ENCODE peak calls at places on chromosome 15, in ten cellular contexts. One of them, this sample, is unnamed. For H3K9me3 and H3K79me2, the result is how much of the 10 kb centered on the place peaks cover.

GRCh38 chr15:89171136-89172072 is 50.0 kb downstream of the RLBP1 start:
- DNase-seq in mammary epithelial cell: no peak
- DNase-seq in fibroblast of lung: peak
- DNase-seq in OCI-LY7: peak
- DNase-seq in HepG2: peak
- DNase-seq in astrocyte: peak
- DNase-seq in H9: peak
- DNase-seq in MM.1S: peak
- DNase-seq in neural progenitor cell: peak
- DNase-seq in SK-N-SH: peak
- DNase-seq in this sample: peak

GRCh38 chr15:80404719-80405553 is 754 bp downstream of the ARNT2 start:
- DNase-seq in mammary epithelial cell: no peak
- DNase-seq in fibroblast of lung: no peak
- DNase-seq in OCI-LY7: no peak
- DNase-seq in HepG2: no peak
- DNase-seq in astrocyte: no peak
- DNase-seq in H9: peak
- DNase-seq in MM.1S: no peak
- DNase-seq in neural progenitor cell: peak
- DNase-seq in SK-N-SH: peak
- DNase-seq in this sample: no peak

GRCh38 chr15:98648654-98649537 is 557 bp downstream of the IGF1R start:
- DNase-seq in mammary epithelial cell: peak
- DNase-seq in fibroblast of lung: peak
- DNase-seq in OCI-LY7: peak
- DNase-seq in HepG2: no peak
- DNase-seq in astrocyte: peak
- DNase-seq in H9: no peak
- DNase-seq in MM.1S: peak
- DNase-seq in neural progenitor cell: peak
- DNase-seq in SK-N-SH: peak
- DNase-seq in this sample: no peak

GRCh38 chr15:51917493-51917892 is 54.1 kb downstream of the LEO1 start:
- DNase-seq in mammary epithelial cell: peak
- DNase-seq in fibroblast of lung: peak
- DNase-seq in OCI-LY7: peak
- DNase-seq in HepG2: peak
- DNase-seq in astrocyte: no peak
- DNase-seq in H9: peak
- DNase-seq in MM.1S: no peak
- DNase-seq in neural progenitor cell: peak
- DNase-seq in SK-N-SH: peak
- DNase-seq in this sample: peak

GRCh38 chr15:80953001-80953952 is 36.3 kb downstream of the MESD start:
- DNase-seq in mammary epithelial cell: no peak
- DNase-seq in fibroblast of lung: no peak
- DNase-seq in OCI-LY7: no peak
- DNase-seq in HepG2: no peak
- DNase-seq in astrocyte: no peak
- DNase-seq in H9: no peak
- DNase-seq in MM.1S: no peak
- DNase-seq in neural progenitor cell: no peak
- DNase-seq in SK-N-SH: no peak
- DNase-seq in this sample: peak

GRCh38 chr15:89090791-89091666 is 2.8 kb downstream of the ABHD2 start:
- DNase-seq in mammary epithelial cell: peak
- DNase-seq in fibroblast of lung: peak
- DNase-seq in OCI-LY7: peak
- DNase-seq in HepG2: no peak
- DNase-seq in astrocyte: peak
- DNase-seq in H9: no peak
- DNase-seq in MM.1S: peak
- DNase-seq in neural progenitor cell: no peak
- DNase-seq in SK-N-SH: peak
- DNase-seq in this sample: peak

GRCh38 chr15:99999282-100000070 is 266.2 kb upstream of the LYSMD4 start:
- DNase-seq in mammary epithelial cell: no peak
- DNase-seq in fibroblast of lung: no peak
- DNase-seq in OCI-LY7: no peak
- DNase-seq in HepG2: no peak
- DNase-seq in astrocyte: no peak
- DNase-seq in H9: no peak
- DNase-seq in MM.1S: no peak
- DNase-seq in neural progenitor cell: no peak
- DNase-seq in SK-N-SH: no peak
- DNase-seq in this sample: no peak

GRCh38 chr15:99928429-99928981 is 195.3 kb upstream of the LYSMD4 start:
- DNase-seq in mammary epithelial cell: peak
- DNase-seq in fibroblast of lung: peak
- DNase-seq in OCI-LY7: peak
- DNase-seq in HepG2: no peak
- DNase-seq in astrocyte: peak
- DNase-seq in H9: peak
- DNase-seq in MM.1S: peak
- DNase-seq in neural progenitor cell: peak
- DNase-seq in SK-N-SH: peak
- DNase-seq in this sample: no peak

GRCh38 chr15:70152070-70152480 is 54.4 kb upstream of the TLE3 start:
- DNase-seq in mammary epithelial cell: no peak
- DNase-seq in fibroblast of lung: no peak
- DNase-seq in OCI-LY7: no peak
- DNase-seq in HepG2: no peak
- DNase-seq in astrocyte: peak
- DNase-seq in H9: no peak
- DNase-seq in MM.1S: peak
- DNase-seq in neural progenitor cell: no peak
- DNase-seq in SK-N-SH: no peak
- DNase-seq in this sample: no peak

GRCh38 chr15:43237842-43238470 is 17.1 kb upstream of the EPB42 start:
- DNase-seq in mammary epithelial cell: no peak
- DNase-seq in fibroblast of lung: no peak
- DNase-seq in OCI-LY7: no peak
- DNase-seq in HepG2: no peak
- DNase-seq in astrocyte: no peak
- DNase-seq in H9: no peak
- DNase-seq in MM.1S: no peak
- DNase-seq in neural progenitor cell: no peak
- DNase-seq in SK-N-SH: peak
- DNase-seq in this sample: no peak

DNA sequence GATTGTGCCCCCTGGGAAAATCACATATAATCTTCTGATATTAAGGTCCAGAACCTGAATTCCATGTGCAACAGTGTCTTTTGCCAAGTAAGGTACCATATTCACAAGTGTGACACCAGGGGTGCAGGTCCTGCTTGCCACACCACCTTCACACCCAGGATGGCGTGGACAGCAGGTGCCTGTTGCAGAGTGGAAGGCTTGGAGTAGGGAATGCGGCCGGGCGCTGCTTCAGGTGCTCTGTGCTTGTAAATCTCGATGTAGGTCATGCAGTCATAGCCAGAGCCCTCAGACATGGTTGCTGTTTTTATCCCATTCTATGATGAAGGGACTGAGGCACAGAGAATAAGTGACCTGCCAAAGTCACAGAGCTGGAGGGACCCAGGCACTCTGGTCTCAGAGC is 34.5 kb upstream of the GABRG3 start:
- DNase-seq in mammary epithelial cell: no peak
- DNase-seq in fibroblast of lung: no peak
- DNase-seq in OCI-LY7: no peak
- DNase-seq in HepG2: no peak
- DNase-seq in astrocyte: no peak
- DNase-seq in H9: no peak
- DNase-seq in MM.1S: no peak
- DNase-seq in neural progenitor cell: no peak
- DNase-seq in SK-N-SH: no peak
- DNase-seq in this sample: no peak
- H3K9me3 ChIP-seq in mammary epithelial cell: under half
- H3K9me3 ChIP-seq in fibroblast of lung: under half
- H3K9me3 ChIP-seq in OCI-LY7: under half
- H3K9me3 ChIP-seq in HepG2: under half
- H3K9me3 ChIP-seq in astrocyte: under half
- H3K9me3 ChIP-seq in H9: under half
- H3K9me3 ChIP-seq in MM.1S: under half
- H3K9me3 ChIP-seq in neural progenitor cell: under half
- H3K9me3 ChIP-seq in SK-N-SH: under half
- H3K9me3 ChIP-seq in this sample: under half

GRCh38 chr15:45027220-45027619 is 4.2 kb downstream of the SORD start:
- DNase-seq in mammary epithelial cell: no peak
- DNase-seq in fibroblast of lung: no peak
- DNase-seq in OCI-LY7: no peak
- DNase-seq in HepG2: no peak
- DNase-seq in astrocyte: no peak
- DNase-seq in H9: no peak
- DNase-seq in MM.1S: no peak
- DNase-seq in neural progenitor cell: no peak
- DNase-seq in SK-N-SH: peak
- DNase-seq in this sample: peak
- H3K4me2 ChIP-seq in mammary epithelial cell: no peak
- H3K4me2 ChIP-seq in fibroblast of lung: no peak
- H3K4me2 ChIP-seq in OCI-LY7: no peak
- H3K4me2 ChIP-seq in HepG2: peak
- H3K4me2 ChIP-seq in astrocyte: peak
- H3K4me2 ChIP-seq in H9: no peak
- H3K4me2 ChIP-seq in MM.1S: no peak
- H3K4me2 ChIP-seq in neural progenitor cell: no peak
- H3K4me2 ChIP-seq in SK-N-SH: no peak
- H3K4me2 ChIP-seq in this sample: peak

DNA sequence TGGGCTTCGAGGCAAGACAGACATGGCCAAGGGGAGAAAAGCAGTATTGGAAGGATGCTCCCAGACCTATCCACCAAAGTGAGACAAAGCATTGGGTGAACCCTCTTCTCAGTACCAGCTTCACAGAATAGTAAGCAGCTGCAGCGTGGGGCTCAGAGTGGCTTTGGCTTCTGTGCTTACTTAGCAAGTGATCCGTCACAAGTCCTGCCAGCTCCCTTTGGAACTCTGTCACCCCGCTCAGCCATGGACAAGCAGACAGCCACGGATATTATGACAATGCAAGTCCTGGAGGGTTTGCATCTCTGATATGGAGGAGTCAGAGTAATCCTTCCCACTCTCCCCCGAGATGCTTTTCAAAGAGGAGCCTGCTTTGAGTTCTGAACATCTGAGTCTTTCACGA is 90.8 kb downstream of the SLCO3A1 start:
- DNase-seq in mammary epithelial cell: no peak
- DNase-seq in fibroblast of lung: no peak
- DNase-seq in OCI-LY7: no peak
- DNase-seq in HepG2: no peak
- DNase-seq in astrocyte: no peak
- DNase-seq in H9: no peak
- DNase-seq in MM.1S: no peak
- DNase-seq in neural progenitor cell: no peak
- DNase-seq in SK-N-SH: no peak
- DNase-seq in this sample: no peak
- H3K79me2 ChIP-seq in mammary epithelial cell: half or more
- H3K79me2 ChIP-seq in fibroblast of lung: under half
- H3K79me2 ChIP-seq in OCI-LY7: under half
- H3K79me2 ChIP-seq in HepG2: under half
- H3K79me2 ChIP-seq in astrocyte: under half
- H3K79me2 ChIP-seq in H9: under half
- H3K79me2 ChIP-seq in MM.1S: under half
- H3K79me2 ChIP-seq in neural progenitor cell: under half
- H3K79me2 ChIP-seq in SK-N-SH: under half
- H3K79me2 ChIP-seq in this sample: half or more

DNA sequence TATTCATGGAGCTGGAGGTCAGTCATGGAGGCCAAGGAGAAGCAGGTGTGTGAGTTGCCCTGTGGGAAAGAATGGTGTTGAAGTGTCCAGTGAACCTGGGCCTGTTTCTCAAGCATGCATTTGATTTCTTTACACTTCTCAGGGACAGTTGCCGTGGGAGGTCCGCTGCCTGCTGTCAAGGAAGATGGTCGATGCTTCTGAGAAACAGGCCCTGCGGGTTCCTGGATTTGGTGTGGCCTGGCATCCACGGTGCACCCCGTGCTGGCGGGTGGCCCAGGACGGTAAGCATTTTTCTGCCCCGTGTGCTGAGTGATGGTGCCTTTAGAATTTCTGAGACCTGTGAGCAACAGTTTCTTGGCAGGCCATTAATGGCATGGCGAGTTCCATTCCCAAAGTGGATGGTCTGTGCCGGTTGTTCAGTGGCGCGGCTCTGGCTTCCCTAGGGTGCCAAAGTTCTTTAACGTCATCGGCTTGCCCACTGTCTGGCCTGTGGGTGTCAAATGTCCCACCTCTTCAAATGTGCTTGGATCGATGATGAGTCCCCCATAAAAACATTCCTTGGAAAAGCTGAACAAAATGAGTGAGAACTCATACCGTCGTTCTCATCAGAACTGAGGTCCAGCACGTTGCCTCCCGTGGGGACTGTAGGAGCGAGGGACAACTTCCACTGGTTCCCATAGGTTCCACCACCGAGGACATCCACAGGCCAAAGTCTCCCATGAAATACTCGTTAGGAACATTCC is 107.2 kb downstream of the SNRPN start:
- DNase-seq in mammary epithelial cell: no peak
- DNase-seq in fibroblast of lung: no peak
- DNase-seq in OCI-LY7: no peak
- DNase-seq in HepG2: no peak
- DNase-seq in astrocyte: no peak
- DNase-seq in H9: no peak
- DNase-seq in MM.1S: no peak
- DNase-seq in neural progenitor cell: no peak
- DNase-seq in SK-N-SH: no peak
- DNase-seq in this sample: no peak
- H3K9me3 ChIP-seq in mammary epithelial cell: half or more
- H3K9me3 ChIP-seq in fibroblast of lung: half or more
- H3K9me3 ChIP-seq in OCI-LY7: under half
- H3K9me3 ChIP-seq in HepG2: half or more
- H3K9me3 ChIP-seq in astrocyte: half or more
- H3K9me3 ChIP-seq in H9: half or more
- H3K9me3 ChIP-seq in MM.1S: under half
- H3K9me3 ChIP-seq in neural progenitor cell: under half
- H3K9me3 ChIP-seq in SK-N-SH: under half
- H3K9me3 ChIP-seq in this sample: half or more

GRCh38 chr15:27865926-27866325 is 233.2 kb downstream of the OCA2 start:
- DNase-seq in mammary epithelial cell: no peak
- DNase-seq in fibroblast of lung: no peak
- DNase-seq in OCI-LY7: no peak
- DNase-seq in HepG2: no peak
- DNase-seq in astrocyte: no peak
- DNase-seq in H9: no peak
- DNase-seq in MM.1S: no peak
- DNase-seq in neural progenitor cell: no peak
- DNase-seq in SK-N-SH: no peak
- DNase-seq in this sample: no peak
- H3K4me2 ChIP-seq in mammary epithelial cell: no peak
- H3K4me2 ChIP-seq in fibroblast of lung: no peak
- H3K4me2 ChIP-seq in OCI-LY7: no peak
- H3K4me2 ChIP-seq in HepG2: no peak
- H3K4me2 ChIP-seq in astrocyte: no peak
- H3K4me2 ChIP-seq in H9: no peak
- H3K4me2 ChIP-seq in MM.1S: no peak
- H3K4me2 ChIP-seq in neural progenitor cell: no peak
- H3K4me2 ChIP-seq in SK-N-SH: no peak
- H3K4me2 ChIP-seq in this sample: no peak